ENCODE peak calls at places on chromosomes 13 and 19, in ten cellular contexts. F is BE2C; I is ovary; K is CD8-positive, alpha-beta memory T cell; G is pancreas; Q is iPS DF 6.9; A is GM23338; R is CD4-positive, CD25-positive, alpha-beta regulatory T cell; O is mammary epithelial cell; Y is body of pancreas. W is an unnamed sample.
A peak's percentile ranks its signal among the peaks of the same experiment; 100 is the strongest.

GRCh38 chr13:73303858-73304257 is 245.1 kb downstream of the KLF5 start:
- DNase-seq in F (no peak), O (peak; percentile 92), I (no peak), G (no peak), K (no peak), Q (no peak), R (peak; percentile 19), A (no peak), Y (no peak), W (no peak)

GRCh38 chr13:57627663-57628062 is 3.9 kb upstream of the PCDH17 start:
- DNase-seq in K (no peak), Q (no peak), A (peak; percentile 51), G (no peak), Y (no peak), I (no peak), O (no peak), R (peak; percentile 24), F (no peak), W (peak; percentile 32)

GRCh38 chr19:56566904-56567273 is 379 bp upstream of the ZNF470 start:
- DNase-seq in K (no peak), O (no peak), Y (peak; percentile 34), F (peak; percentile 68), I (peak; percentile 54), R (no peak), Q (no peak), A (peak; percentile 46), G (peak; percentile 30), W (peak; percentile 62)

GRCh38 chr19:56885173-56885679 is 44.7 kb upstream of the PEG3 start:
- DNase-seq in A (no peak), I (no peak), Q (no peak), K (no peak), F (no peak), Y (no peak), O (no peak), R (no peak), G (no peak), W (no peak)

GRCh38 chr19:3187662-3188511 is 2.2 kb downstream of the NCLN start:
- DNase-seq in I (no peak), Q (no peak), Y (no peak), R (no peak), F (no peak), K (no peak), A (no peak), O (no peak), G (no peak), W (peak; percentile 32)

GRCh38 chr13:71643466-71643865 is 223.5 kb downstream of the DACH1 start:
- DNase-seq in A (no peak), O (no peak), G (no peak), R (no peak), F (no peak), K (no peak), I (no peak), Q (no peak), Y (no peak), W (no peak)

GRCh38 chr13:93810264-93810663 is 583.7 kb downstream of the GPC6 start:
- DNase-seq in Y (no peak), G (no peak), O (no peak), F (no peak), A (no peak), I (no peak), K (no peak), Q (no peak), R (no peak), W (no peak)

GRCh38 chr13:50697746-50698526 is 145.6 kb downstream of the DLEU7 start:
- DNase-seq in K (no peak), Q (no peak), G (no peak), F (no peak), R (no peak), A (no peak), I (no peak), O (no peak), Y (no peak), W (no peak)

GRCh38 chr13:24274452-24274971 is 34.9 kb upstream of the C1QTNF9 start:
- DNase-seq in A (no peak), K (peak; percentile 55), I (peak; percentile 54), G (no peak), Q (no peak), Y (peak; percentile 55), F (no peak), O (peak; percentile 6), R (peak; percentile 62), W (no peak)

GRCh38 chr13:94192576-94192975 is 286.9 kb downstream of the DCT start:
- DNase-seq in R (peak; percentile 21), F (peak; percentile 52), K (no peak), I (peak; percentile 17), O (peak; percentile 12), A (peak; percentile 63), G (no peak), Y (peak; percentile 25), Q (peak; percentile 52), W (peak; percentile 43)

GRCh38 chr13:24112791-24113190 is 47.7 kb upstream of the SPATA13 start:
- DNase-seq in Y (no peak), R (no peak), O (no peak), K (no peak), Q (no peak), A (no peak), I (no peak), F (no peak), G (no peak), W (no peak)

GRCh38 chr13:43072394-43072793 is 49.0 kb downstream of the DNAJC15 start:
- DNase-seq in O (no peak), F (no peak), A (peak; percentile 32), Q (no peak), G (no peak), R (no peak), Y (peak; percentile 36), K (no peak), I (peak; percentile 47), W (no peak)

GRCh38 chr19:31099470-31100190 is 249.6 kb downstream of the TSHZ3 start:
- DNase-seq in G (no peak), R (no peak), I (no peak), O (no peak), Q (no peak), K (no peak), F (no peak), Y (no peak), A (no peak), W (peak; percentile 28)

GRCh38 chr19:46404039-46404883 is 9.1 kb downstream of the CCDC8 start:
- DNase-seq in F (no peak), R (no peak), G (peak; percentile 70), A (peak; percentile 70), K (no peak), O (no peak), I (peak; percentile 64), Y (peak; percentile 79), Q (no peak), W (peak; percentile 81)

GRCh38 chr13:49932868-49933267 is 3.3 kb downstream of the SPRYD7 start:
- DNase-seq in G (no peak), K (no peak), A (no peak), R (no peak), O (no peak), F (no peak), Q (no peak), Y (no peak), I (no peak), W (no peak)

GRCh38 chr19:45973564-45974338 is at the start of gene NOVA2:
- DNase-seq in A (peak; percentile 96), R (peak; percentile 57), K (peak; percentile 12), Q (peak; percentile 79), G (peak; percentile 35), F (peak; percentile 97), I (peak; percentile 53), O (peak; percentile 47), Y (peak; percentile 53), W (peak; percentile 100)

DNA sequence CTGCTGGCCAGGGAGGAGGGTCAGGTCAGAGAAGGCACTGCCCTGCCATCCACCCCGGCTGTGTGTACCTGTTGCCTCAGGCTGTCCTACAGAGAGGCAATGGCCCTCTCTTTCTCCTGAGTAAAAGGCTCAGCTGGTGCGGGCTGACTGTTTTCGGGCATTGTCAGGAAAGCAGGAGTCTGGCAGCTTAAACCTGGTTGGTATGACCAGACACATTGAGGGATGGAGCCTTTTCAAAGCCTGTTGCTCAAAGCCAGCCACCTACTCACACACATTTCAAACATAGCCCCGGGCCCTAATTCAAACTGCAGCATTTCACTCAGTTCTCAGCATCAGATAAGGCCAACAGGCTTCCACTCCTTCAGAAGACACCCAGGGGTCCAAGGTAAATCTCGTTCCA is 61.8 kb upstream of the PDX1 start:
- DNase-seq in F (no peak), K (no peak), Q (no peak), Y (no peak), G (no peak), O (no peak), I (no peak), R (no peak), A (no peak), W (no peak)
- H3K27me3 ChIP-seq in F (peaks cover 65% of the 10 kb centered on the region), K (no peaks in the 10 kb centered on the region), Q (no peaks in the 10 kb centered on the region), Y (no peaks in the 10 kb centered on the region), G (no peaks in the 10 kb centered on the region), O (peaks cover 15% of the 10 kb centered on the region), I (no peaks in the 10 kb centered on the region), R (peaks cover 9% of the 10 kb centered on the region), A (no peaks in the 10 kb centered on the region), W (peaks cover 3% of the 10 kb centered on the region)

DNA sequence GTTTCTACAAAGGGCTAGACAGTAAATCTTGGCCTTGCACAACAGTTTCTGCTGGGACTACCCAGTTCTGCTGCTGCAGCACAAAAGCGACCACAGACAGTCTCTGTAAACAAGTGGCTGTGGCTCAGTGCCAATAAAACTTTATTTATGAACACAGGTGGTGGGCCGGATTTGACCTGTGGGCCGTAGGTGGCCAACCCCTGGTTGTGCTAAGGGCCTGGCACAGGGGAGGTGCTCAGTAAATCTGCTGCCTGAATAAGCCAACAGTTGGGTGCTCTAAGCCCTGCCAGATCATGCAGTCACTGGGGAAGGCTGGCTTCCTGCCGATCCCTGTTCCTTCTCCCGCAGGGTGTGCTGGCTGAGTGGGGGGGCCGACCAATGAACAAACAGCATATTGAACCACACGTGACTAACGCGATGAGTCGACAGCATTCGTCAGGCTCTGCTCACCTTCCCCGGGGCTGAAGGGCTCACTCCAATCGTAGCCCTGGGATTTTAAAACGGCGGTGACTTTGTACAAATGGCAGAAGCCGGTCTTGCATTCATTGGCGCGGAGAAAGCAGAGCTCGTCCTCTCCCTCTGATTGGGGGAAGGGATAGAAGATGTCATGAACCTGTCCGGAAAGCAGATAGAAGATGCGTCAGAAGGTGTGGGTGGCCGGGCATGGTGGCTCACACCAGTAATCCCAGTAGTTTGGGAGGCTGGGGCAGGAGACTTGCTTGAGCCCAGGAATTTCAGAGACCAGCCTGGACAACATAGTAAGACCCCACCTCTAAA is 24.3 kb upstream of the MYDGF start:
- DNase-seq in Y (no peak), R (no peak), A (no peak), O (peak; percentile 100), I (no peak), K (no peak), F (peak; percentile 44), Q (no peak), G (no peak), W (no peak)
- H3K4me3 ChIP-seq in Y (no peak overlapping the region), R (no peak overlapping the region), A (no peak overlapping the region), O (no peak overlapping the region), I (no peak overlapping the region), K (no peak overlapping the region), F (no peak overlapping the region), Q (no peak overlapping the region), G (no peak overlapping the region), W (no peak overlapping the region)

GRCh38 chr19:646798-647565 is 7.3 kb downstream of the FGF22 start:
- DNase-seq in Q (no peak), K (no peak), G (no peak), Y (no peak), A (no peak), R (no peak), F (no peak), O (no peak), I (peak; percentile 21), W (no peak)
- H3K36me3 ChIP-seq in Q (peaks cover 31% of the 10 kb centered on the region), K (peaks cover 8% of the 10 kb centered on the region), G (peaks cover 32% of the 10 kb centered on the region), Y (peaks cover 15% of the 10 kb centered on the region), A (peaks cover 5% of the 10 kb centered on the region), R (peaks cover 40% of the 10 kb centered on the region), F (peaks cover 60% of the 10 kb centered on the region), O (peaks cover 2% of the 10 kb centered on the region), I (no peaks in the 10 kb centered on the region), W (peaks cover 3% of the 10 kb centered on the region)

GRCh38 chr19:13057744-13058143 is 44.9 kb downstream of the LYL1 start:
- DNase-seq in Y (no peak), R (no peak), G (no peak), Q (no peak), K (no peak), I (no peak), A (no peak), O (no peak), F (no peak), W (no peak)
- H3K27me3 ChIP-seq in Y (no peaks in the 10 kb centered on the region), R (peaks cover 7% of the 10 kb centered on the region), G (no peaks in the 10 kb centered on the region), Q (peaks cover 81% of the 10 kb centered on the region), K (peaks cover 4% of the 10 kb centered on the region), I (no peaks in the 10 kb centered on the region), A (peaks cover 100% of the 10 kb centered on the region), O (no peaks in the 10 kb centered on the region), F (no peaks in the 10 kb centered on the region), W (peaks cover 93% of the 10 kb centered on the region)